ENCODE peak calls at places on chromosomes 6 and 20, in nine cellular contexts. B is pancreas; L is fibroblast of lung; J is neuronal stem cell; U is thoracic aorta; A is CD8-positive, alpha-beta T cell; Y is effector memory CD4-positive, alpha-beta T cell; T is CD4-positive, CD25-positive, alpha-beta regulatory T cell; C is IMR-90. I is an unnamed sample. For H3K9me3 and H3K4me1, the result is how much of the 10 kb centered on the place peaks cover.

GRCh38 chr6:47073125-47074110 is 31.3 kb upstream of the ADGRF1 start:
- DNase-seq in Y (no peak), A (no peak), B (no peak), U (no peak), T (no peak), L (no peak), J (no peak), C (no peak), I (no peak)

GRCh38 chr6:31545291-31545690 is 1.1 kb downstream of the ATP6V1G2 start:
- DNase-seq in B (no peak), L (no peak), T (no peak), J (no peak), A (no peak), C (no peak), Y (no peak), U (no peak), I (no peak)

GRCh38 chr20:6028795-6029194 is 25.1 kb downstream of the LRRN4 start:
- DNase-seq in J (no peak), L (no peak), Y (no peak), C (no peak), B (no peak), U (no peak), T (no peak), A (no peak), I (no peak)

GRCh38 chr20:47027456-47027855 is 132.8 kb downstream of the EYA2 start:
- DNase-seq in L (no peak), Y (no peak), J (no peak), C (no peak), T (no peak), U (no peak), A (no peak), B (no peak), I (no peak)

GRCh38 chr20:61120595-61121515 is 131.2 kb upstream of the CDH4 start:
- DNase-seq in J (peak), L (peak), A (no peak), Y (no peak), C (peak), B (peak), U (no peak), T (peak), I (no peak)

GRCh38 chr20:49278817-49279676 is 1.2 kb upstream of the ZNFX1 start:
- DNase-seq in J (no peak), B (peak), L (no peak), U (no peak), C (no peak), Y (no peak), T (no peak), A (no peak), I (no peak)

GRCh38 chr20:58251979-58252591 is 23.6 kb upstream of the ANKRD60 start:
- DNase-seq in A (no peak), J (no peak), C (peak), T (no peak), Y (no peak), U (no peak), B (no peak), L (peak), I (no peak)

GRCh38 chr20:43988451-43988850 is 73.8 kb downstream of the TOX2 start:
- DNase-seq in Y (no peak), L (peak), A (no peak), T (peak), J (no peak), C (peak), U (no peak), B (no peak), I (no peak)

GRCh38 chr6:118876201-118876600 is 17.8 kb upstream of the ASF1A start:
- DNase-seq in T (no peak), C (peak), Y (no peak), U (no peak), L (peak), J (no peak), B (no peak), A (no peak), I (no peak)

GRCh38 chr20:1324598-1325172 is 4.3 kb downstream of the SDCBP2 start:
- DNase-seq in B (no peak), T (no peak), L (peak), U (peak), J (no peak), A (no peak), C (peak), Y (peak), I (no peak)

GRCh38 chr6:150145830-150146229 is 3.0 kb downstream of the PPP1R14C start:
- DNase-seq in J (no peak), T (no peak), B (no peak), Y (no peak), L (no peak), A (no peak), U (no peak), C (no peak), I (no peak)

GRCh38 chr6:46973029-46973428 is 51.3 kb upstream of the ADGRF5 start:
- DNase-seq in U (no peak), B (no peak), T (no peak), A (no peak), Y (no peak), C (no peak), J (no peak), L (no peak), I (no peak)

GRCh38 chr20:3068986-3069900 is 2.2 kb upstream of the OXT start:
- DNase-seq in L (no peak), A (no peak), C (peak), Y (no peak), J (no peak), U (no peak), B (no peak), T (peak), I (no peak)

GRCh38 chr6:125986956-125987617 is 747 bp downstream of the TRMT11 start:
- DNase-seq in C (peak), U (no peak), J (no peak), B (no peak), L (peak), Y (no peak), T (peak), A (no peak), I (no peak)

GRCh38 chr20:30485331-30486102 is 771.9 kb upstream of the DEFB115 start:
- DNase-seq in Y (no peak), C (no peak), L (no peak), J (no peak), T (no peak), U (no peak), B (no peak), A (no peak), I (no peak)

GRCh38 chr20:30487947-30488926 is 769.2 kb upstream of the DEFB115 start:
- DNase-seq in J (no peak), C (no peak), B (no peak), T (no peak), L (no peak), A (no peak), U (no peak), Y (no peak), I (no peak)

GRCh38 chr20:30484749-30485070 is 772.8 kb upstream of the DEFB115 start:
- DNase-seq in C (no peak), Y (no peak), B (no peak), A (no peak), L (no peak), U (no peak), J (no peak), T (no peak), I (no peak)

GRCh38 chr20:30484009-30484748 is 773.3 kb upstream of the DEFB115 start:
- DNase-seq in A (no peak), U (no peak), Y (no peak), T (no peak), C (no peak), L (no peak), B (no peak), J (no peak), I (no peak)

DNA sequence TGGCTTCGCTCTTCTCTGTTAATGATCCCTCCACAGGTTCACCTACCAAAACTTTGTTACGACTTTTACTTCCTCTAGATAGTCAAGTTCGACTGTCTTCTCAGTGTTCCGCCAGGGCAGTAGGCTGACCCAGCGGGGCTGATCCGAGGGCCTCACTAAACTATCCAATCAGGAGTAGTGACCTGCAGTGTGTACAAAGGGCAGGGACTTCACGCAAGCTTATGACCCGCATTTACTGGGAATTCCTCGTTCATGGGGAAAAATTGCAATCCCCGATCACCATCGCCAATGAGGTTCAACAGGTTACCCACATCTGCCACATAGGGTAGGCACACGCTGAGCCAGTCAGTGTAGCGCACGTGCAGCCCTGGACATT is 771.4 kb upstream of the DEFB115 start:
- DNase-seq in L (peak), Y (no peak), B (no peak), C (no peak), U (no peak), T (no peak), A (no peak), J (no peak), I (no peak)
- H3K9me3 ChIP-seq in L (under half), Y (under half), B (under half), C (under half), U (under half), T (under half), A (under half), J (under half), I (under half)

GRCh38 chr20:38275815-38276550 is 15.4 kb upstream of the KIAA1755 start:
- DNase-seq in J (no peak), B (no peak), C (peak), A (no peak), Y (no peak), T (peak), U (no peak), L (peak), I (no peak)
- H3K4me1 ChIP-seq in J (under half), B (under half), C (half or more), A (under half), Y (under half), T (under half), U (under half), L (under half), I (under half)

DNA sequence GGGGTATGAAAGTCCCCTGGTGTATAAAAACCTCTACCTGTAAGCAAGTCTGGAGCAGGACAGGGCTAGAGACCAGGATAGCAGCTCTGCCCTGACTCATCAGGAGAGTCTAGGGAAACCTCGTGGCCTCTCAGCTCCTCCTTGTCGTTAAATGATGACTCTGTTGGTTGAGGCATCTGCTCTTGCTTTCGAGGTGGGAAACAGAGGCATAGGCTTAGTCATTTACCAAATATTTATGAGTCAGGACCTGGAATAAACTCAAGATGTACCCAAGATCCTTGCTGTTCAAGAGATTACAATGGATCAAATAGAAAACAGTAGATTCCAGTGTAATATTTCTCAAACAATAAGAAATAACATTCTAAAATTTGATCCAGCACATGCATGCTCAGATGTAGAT is 5.5 kb downstream of the MANBAL start:
- DNase-seq in B (no peak), L (peak), U (no peak), J (no peak), Y (no peak), C (peak), A (no peak), T (no peak), I (no peak)
- H3K27ac ChIP-seq in B (no peak), L (peak), U (peak), J (no peak), Y (no peak), C (no peak), A (no peak), T (no peak), I (peak)

GRCh38 chr6:130269969-130270635 is 47.4 kb upstream of the SAMD3 start:
- DNase-seq in C (no peak), U (no peak), J (no peak), A (no peak), Y (no peak), B (no peak), T (no peak), L (no peak), I (no peak)

GRCh38 chr6:130276507-130276906 is 53.8 kb upstream of the SAMD3 start:
- DNase-seq in A (no peak), U (no peak), L (no peak), J (no peak), C (no peak), B (no peak), T (no peak), Y (no peak), I (no peak)

GRCh38 chr6:130274007-130274406 is 51.3 kb upstream of the SAMD3 start:
- DNase-seq in T (no peak), J (no peak), Y (no peak), B (no peak), U (no peak), L (no peak), C (no peak), A (no peak), I (no peak)
- H3K9me3 ChIP-seq in T (under half), J (under half), Y (under half), B (under half), U (under half), L (under half), C (under half), A (under half), I (under half)

DNA sequence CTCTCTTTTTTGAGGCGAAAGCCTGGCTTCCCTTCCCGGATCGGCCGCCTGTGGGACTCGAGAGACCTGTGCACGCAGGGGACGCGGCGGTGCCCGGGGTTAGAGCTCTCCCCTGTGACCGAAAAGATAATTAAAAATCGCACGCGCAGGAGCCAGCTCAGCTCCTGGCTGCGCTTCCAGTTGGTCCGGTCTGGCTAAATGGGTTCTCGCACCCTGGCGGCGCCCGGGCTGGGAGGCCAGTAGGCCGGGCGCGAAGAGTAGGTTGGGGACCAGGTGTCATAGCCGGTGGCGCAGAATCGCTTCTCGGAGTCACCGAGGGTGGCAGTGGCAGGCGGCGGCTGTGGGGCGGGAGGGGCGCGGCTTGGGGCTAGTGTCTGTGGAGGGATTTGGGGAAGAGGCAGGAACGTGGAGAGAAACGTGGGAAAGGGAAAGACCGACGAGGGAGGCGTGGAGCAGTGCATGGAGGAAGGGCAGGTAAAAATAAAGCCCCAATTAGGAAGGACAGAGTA is 41.9 kb upstream of the SUPT3H start:
- DNase-seq in C (no peak), Y (peak), A (peak), L (peak), U (no peak), J (peak), T (peak), B (peak), I (peak)
- H3K4me1 ChIP-seq in C (under half), Y (under half), A (under half), L (under half), U (under half), J (under half), T (under half), B (under half), I (under half)